ENCODE peak calls at places on chromosomes 12 and 14, in eight cellular contexts. V is AG09319, H is transverse colon, T is breast epithelium, N is mesothelial cell of epicardium, K is IMR-90, E is gastrocnemius medialis, M is cardiac fibroblast. B is an unnamed sample.

GRCh38 chr12:31647106-31647505 is 12.4 kb upstream of the ETFBKMT start:
- DNase-seq in H (no peak), M (no peak), T (no peak), N (no peak), K (peak), E (no peak), V (no peak), B (no peak)

GRCh38 chr14:25537846-25538455 is 488.0 kb upstream of the STXBP6 start:
- DNase-seq in M (peak), E (no peak), T (no peak), H (peak), N (no peak), K (no peak), V (no peak), B (no peak)

GRCh38 chr12:96710127-96710745 is 196.8 kb upstream of the NEDD1 start:
- DNase-seq in N (no peak), E (no peak), H (no peak), V (no peak), M (no peak), T (no peak), K (no peak), B (no peak)

GRCh38 chr12:86711716-86712115 is 455.5 kb upstream of the MGAT4C start:
- DNase-seq in V (no peak), T (no peak), H (no peak), M (peak), E (no peak), N (no peak), K (no peak), B (no peak)

GRCh38 chr12:7017870-7018349 is 366 bp downstream of the LPCAT3 start:
- DNase-seq in M (no peak), E (no peak), K (peak), H (peak), V (no peak), T (peak), N (no peak), B (no peak)

GRCh38 chr14:24993631-24994030 is 56.3 kb downstream of the STXBP6 start:
- DNase-seq in H (no peak), V (no peak), T (no peak), M (no peak), N (no peak), E (no peak), K (no peak), B (no peak)

GRCh38 chr14:82710257-82710841 is 1176.7 kb upstream of the SEL1L start:
- DNase-seq in V (peak), N (peak), K (peak), E (no peak), M (peak), H (peak), T (peak), B (peak)

GRCh38 chr12:6465467-6466183 is 4.9 kb downstream of the VAMP1 start:
- DNase-seq in N (no peak), M (peak), T (no peak), E (no peak), V (peak), H (peak), K (peak), B (no peak)

GRCh38 chr12:65824314-65824563 is at the start of gene HMGA2:
- DNase-seq in E (no peak), K (peak), T (no peak), M (peak), H (no peak), N (peak), V (peak), B (no peak)

GRCh38 chr12:46959484-46959883 is 119.9 kb upstream of the PCED1B start:
- DNase-seq in H (no peak), E (peak), M (peak), T (no peak), K (peak), V (peak), N (no peak), B (no peak)

GRCh38 chr12:57101892-57102695 is 9.1 kb downstream of the STAT6 start:
- DNase-seq in E (no peak), N (no peak), H (peak), T (no peak), K (peak), M (no peak), V (no peak), B (no peak)

GRCh38 chr14:70822706-70823185 is 13.4 kb upstream of the MAP3K9 start:
- DNase-seq in K (peak), H (peak), E (no peak), V (no peak), N (no peak), M (peak), T (no peak), B (no peak)

GRCh38 chr12:26434299-26434915 is 239.0 kb downstream of the SSPN start:
- DNase-seq in V (peak), N (no peak), K (peak), T (no peak), E (no peak), H (peak), M (peak), B (no peak)

GRCh38 chr12:12620730-12621315 is 9.1 kb downstream of the CREBL2 start:
- DNase-seq in H (no peak), N (no peak), M (no peak), K (no peak), T (no peak), V (no peak), E (no peak), B (no peak)

GRCh38 chr12:55682087-55682796 is 25.5 kb downstream of the ITGA7 start:
- DNase-seq in N (no peak), V (no peak), K (no peak), M (no peak), T (no peak), H (no peak), E (no peak), B (no peak)

GRCh38 chr14:53109028-53109687 is 44.0 kb downstream of the DDHD1 start:
- DNase-seq in E (no peak), H (peak), K (no peak), M (no peak), N (no peak), T (no peak), V (no peak), B (no peak)

GRCh38 chr12:93137656-93138612 is 208.8 kb upstream of the EEA1 start:
- DNase-seq in H (no peak), M (peak), K (peak), V (peak), E (no peak), T (no peak), N (no peak), B (no peak)

GRCh38 chr12:105935106-105935505 is 203.6 kb downstream of the NUAK1 start:
- DNase-seq in H (no peak), K (peak), M (peak), N (no peak), V (no peak), E (no peak), T (no peak), B (no peak)

GRCh38 chr14:94826774-94827173 is 56.9 kb upstream of the GSC start:
- DNase-seq in H (no peak), T (no peak), E (no peak), M (no peak), K (no peak), N (no peak), V (no peak), B (no peak)

GRCh38 chr14:91580886-91581615 is 70.9 kb upstream of the PPP4R3A start:
- DNase-seq in V (no peak), N (no peak), H (no peak), E (no peak), K (no peak), T (no peak), M (no peak), B (no peak)

GRCh38 chr12:48350249-48351021 is at the start of gene ZNF641:
- DNase-seq in T (peak), M (peak), E (peak), V (peak), N (peak), H (peak), K (peak), B (peak)

DNA sequence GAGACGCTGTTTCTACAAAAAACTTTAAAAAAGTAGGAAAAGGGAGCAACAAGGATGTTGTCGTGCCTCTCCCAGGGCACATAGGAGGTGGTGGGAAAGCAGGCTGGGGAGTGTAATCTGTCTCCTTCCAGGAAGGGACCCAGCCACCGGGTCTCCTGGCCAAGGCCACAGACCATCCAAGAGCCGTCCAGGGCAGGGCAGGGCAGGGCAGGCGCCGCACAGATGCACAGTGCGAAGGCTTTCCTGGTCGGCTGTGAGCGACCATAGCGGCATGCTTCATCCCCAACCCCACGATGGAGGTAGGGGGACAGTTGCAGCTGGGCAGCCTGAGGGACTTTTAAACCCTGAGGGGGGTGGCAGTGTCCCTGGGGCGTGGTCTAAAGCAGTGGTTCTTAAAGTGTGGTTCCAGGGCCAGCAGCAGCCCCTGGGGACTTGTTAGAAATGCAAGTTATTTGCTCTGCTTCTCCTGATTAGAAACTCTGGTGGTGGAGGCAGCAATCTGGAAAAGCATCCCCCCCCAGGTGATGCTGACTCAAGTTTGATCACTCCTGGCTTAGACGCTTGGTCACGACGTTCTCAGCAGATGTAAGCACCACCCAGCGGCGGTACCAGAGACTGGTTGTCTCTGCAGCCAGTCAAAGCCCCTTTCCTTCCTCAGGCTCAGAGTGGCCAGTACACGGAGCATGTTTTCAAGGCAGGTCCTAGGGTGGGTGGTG is 197.4 kb upstream of the PRMT8 start:
- DNase-seq in M (peak), T (no peak), H (no peak), E (no peak), N (no peak), K (peak), V (no peak), B (no peak)
- TF ChIP-seq CTCF in M (peak), T (no peak), H (no peak), E (no peak), N (no peak), K (no peak), V (no peak), B (no peak)

DNA sequence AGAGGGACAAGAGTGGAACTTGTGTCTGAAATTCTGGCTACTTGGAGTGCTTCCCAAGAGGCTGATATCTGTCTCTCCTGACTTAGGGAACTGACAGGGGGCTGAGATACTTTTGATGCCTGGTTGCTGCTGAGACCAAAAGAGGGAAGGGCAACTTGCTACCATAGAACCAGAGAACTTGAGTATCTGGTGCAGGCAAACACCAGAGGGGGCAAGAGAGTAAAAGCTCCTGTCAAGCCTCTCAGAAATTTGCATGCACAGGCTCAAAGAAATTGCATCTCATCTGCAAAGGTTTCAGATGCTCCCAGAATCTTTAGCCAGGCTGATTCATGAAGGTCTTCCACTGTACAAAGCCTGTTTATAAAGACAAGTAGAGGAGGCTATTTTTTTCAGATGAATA is 391.3 kb upstream of the FOXG1 start:
- DNase-seq in E (no peak), V (peak), N (no peak), K (no peak), M (peak), T (no peak), H (no peak), B (no peak)
- TF ChIP-seq CTCF in E (no peak), V (peak), N (peak), K (no peak), M (peak), T (no peak), H (no peak), B (no peak)

GRCh38 chr12:50097952-50098351 is 5.9 kb upstream of the GPD1 start:
- DNase-seq in T (no peak), H (no peak), K (no peak), V (no peak), N (no peak), M (no peak), E (no peak), B (no peak)
- TF ChIP-seq CTCF in T (no peak), H (no peak), K (no peak), V (no peak), N (no peak), M (no peak), E (no peak), B (no peak)

DNA sequence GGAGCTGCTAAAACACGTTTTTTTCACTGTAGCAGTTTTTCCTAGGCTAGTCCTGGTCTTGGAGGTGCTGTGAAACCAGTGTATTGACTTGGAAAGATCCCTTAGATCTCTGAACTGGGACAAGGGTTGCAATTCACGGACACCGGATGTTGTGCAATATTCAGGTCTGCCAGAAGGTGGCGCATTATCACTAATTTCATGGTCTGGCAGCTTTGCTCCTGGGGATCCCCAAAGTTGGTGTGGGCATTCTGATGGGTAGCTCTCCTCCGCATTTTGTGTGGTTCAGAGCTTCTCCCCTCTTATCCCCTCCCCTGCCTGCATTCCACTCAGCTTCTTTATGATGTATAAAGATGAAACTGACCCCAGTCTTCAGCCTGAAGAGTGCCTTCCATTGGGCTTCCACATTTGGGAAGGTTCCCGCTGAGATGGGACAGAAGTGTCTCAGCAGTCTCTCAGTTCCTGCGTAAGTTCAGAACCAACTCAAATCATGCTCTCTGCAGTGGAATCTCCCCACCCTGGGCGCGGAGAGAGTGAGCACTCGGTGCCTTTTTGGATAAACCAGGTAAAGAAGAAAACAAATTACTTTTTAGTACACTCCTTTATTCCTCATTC is 278.4 kb downstream of the NRXN3 start:
- DNase-seq in K (no peak), T (no peak), E (peak), V (no peak), N (no peak), M (peak), H (peak), B (peak)
- TF ChIP-seq CTCF in K (peak), T (no peak), E (peak), V (peak), N (peak), M (peak), H (peak), B (no peak)

DNA sequence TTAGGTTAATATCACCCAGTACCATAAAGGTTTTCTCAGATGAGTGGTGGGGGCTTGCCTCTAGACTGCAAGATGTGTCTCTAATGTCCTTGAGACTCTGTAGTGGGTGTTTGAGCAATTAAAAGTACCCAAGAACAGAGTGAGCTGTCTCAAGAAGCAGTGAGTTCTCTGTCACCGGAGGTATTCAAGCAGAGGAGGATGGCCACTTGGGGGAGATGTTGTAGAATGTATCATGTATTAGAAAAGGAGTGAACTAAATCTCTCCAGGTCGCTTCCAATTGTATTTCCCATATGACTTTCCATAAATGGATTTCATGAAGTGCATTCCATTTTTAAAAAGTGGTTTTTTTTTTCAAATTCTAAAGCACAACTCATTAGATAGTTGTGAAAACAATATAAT is 35.0 kb downstream of the SLC17A8 start:
- DNase-seq in E (no peak), K (no peak), T (no peak), V (no peak), M (peak), H (peak), N (no peak), B (no peak)
- TF ChIP-seq CTCF in E (no peak), K (no peak), T (no peak), V (no peak), M (peak), H (peak), N (no peak), B (no peak)

GRCh38 chr12:79317184-79317847 is 373.4 kb downstream of the PAWR start:
- DNase-seq in V (no peak), M (no peak), K (no peak), N (no peak), E (no peak), H (no peak), T (no peak), B (no peak)
- TF ChIP-seq CTCF in V (no peak), M (no peak), K (no peak), N (no peak), E (no peak), H (no peak), T (no peak), B (no peak)